ENCODE peak calls at places on chromosomes 7 and 10, in ten cellular contexts. One of them, this sample, is unnamed.

GRCh38 chr7:117135553-117135891 is 182.2 kb downstream of the ST7 start:
- DNase-seq in sigmoid colon: no peak
- DNase-seq in transverse colon: no peak
- DNase-seq in prostate gland: no peak
- DNase-seq in MM.1S: no peak
- DNase-seq in CD8-positive, alpha-beta memory T cell: no peak
- DNase-seq in adrenal gland: no peak
- DNase-seq in psoas muscle: no peak
- DNase-seq in lung: no peak
- DNase-seq in mammary epithelial cell: no peak
- DNase-seq in this sample: no peak

GRCh38 chr7:7190142-7190541 is 7.8 kb downstream of the C1GALT1 start:
- DNase-seq in MM.1S: no peak
- DNase-seq in CD8-positive, alpha-beta memory T cell: no peak
- DNase-seq in adrenal gland: no peak
- DNase-seq in prostate gland: no peak
- DNase-seq in transverse colon: no peak
- DNase-seq in lung: no peak
- DNase-seq in psoas muscle: no peak
- DNase-seq in mammary epithelial cell: no peak
- DNase-seq in sigmoid colon: no peak
- DNase-seq in this sample: no peak

GRCh38 chr10:103915794-103916193 is 2.2 kb downstream of the STN1 start:
- DNase-seq in prostate gland: no peak
- DNase-seq in adrenal gland: no peak
- DNase-seq in sigmoid colon: no peak
- DNase-seq in transverse colon: peak; percentile 40
- DNase-seq in mammary epithelial cell: no peak
- DNase-seq in psoas muscle: no peak
- DNase-seq in lung: no peak
- DNase-seq in MM.1S: no peak
- DNase-seq in CD8-positive, alpha-beta memory T cell: peak; percentile 26
- DNase-seq in this sample: no peak

GRCh38 chr10:103395754-103396066 is 565 bp downstream of the ATP5MK start:
- DNase-seq in transverse colon: peak; percentile 25
- DNase-seq in prostate gland: no peak
- DNase-seq in mammary epithelial cell: peak; percentile 15
- DNase-seq in CD8-positive, alpha-beta memory T cell: no peak
- DNase-seq in psoas muscle: peak; percentile 58
- DNase-seq in lung: no peak
- DNase-seq in MM.1S: peak; percentile 16
- DNase-seq in adrenal gland: no peak
- DNase-seq in sigmoid colon: no peak
- DNase-seq in this sample: no peak

GRCh38 chr7:48168159-48168558 is 3.1 kb upstream of the ABCA13 start:
- DNase-seq in lung: no peak
- DNase-seq in mammary epithelial cell: peak; percentile 84
- DNase-seq in CD8-positive, alpha-beta memory T cell: no peak
- DNase-seq in sigmoid colon: no peak
- DNase-seq in psoas muscle: no peak
- DNase-seq in MM.1S: peak; percentile 31
- DNase-seq in adrenal gland: no peak
- DNase-seq in transverse colon: no peak
- DNase-seq in prostate gland: no peak
- DNase-seq in this sample: no peak

GRCh38 chr7:41190615-41191014 is 512.3 kb downstream of the INHBA start:
- DNase-seq in psoas muscle: no peak
- DNase-seq in prostate gland: no peak
- DNase-seq in MM.1S: no peak
- DNase-seq in sigmoid colon: no peak
- DNase-seq in mammary epithelial cell: no peak
- DNase-seq in lung: no peak
- DNase-seq in transverse colon: no peak
- DNase-seq in CD8-positive, alpha-beta memory T cell: no peak
- DNase-seq in adrenal gland: no peak
- DNase-seq in this sample: no peak

GRCh38 chr7:126485791-126486190 is 767.0 kb downstream of the GRM8 start:
- DNase-seq in psoas muscle: no peak
- DNase-seq in lung: no peak
- DNase-seq in adrenal gland: no peak
- DNase-seq in MM.1S: no peak
- DNase-seq in transverse colon: no peak
- DNase-seq in sigmoid colon: no peak
- DNase-seq in CD8-positive, alpha-beta memory T cell: no peak
- DNase-seq in mammary epithelial cell: no peak
- DNase-seq in prostate gland: no peak
- DNase-seq in this sample: no peak

GRCh38 chr10:37520488-37520887 is 336.9 kb downstream of the ZNF248 start:
- DNase-seq in mammary epithelial cell: no peak
- DNase-seq in transverse colon: no peak
- DNase-seq in psoas muscle: no peak
- DNase-seq in sigmoid colon: no peak
- DNase-seq in CD8-positive, alpha-beta memory T cell: no peak
- DNase-seq in adrenal gland: no peak
- DNase-seq in MM.1S: no peak
- DNase-seq in prostate gland: no peak
- DNase-seq in lung: no peak
- DNase-seq in this sample: no peak

GRCh38 chr7:85115006-85115405 is 71.8 kb downstream of the SEMA3D start:
- DNase-seq in prostate gland: no peak
- DNase-seq in CD8-positive, alpha-beta memory T cell: no peak
- DNase-seq in MM.1S: no peak
- DNase-seq in mammary epithelial cell: peak; percentile 62
- DNase-seq in sigmoid colon: no peak
- DNase-seq in lung: no peak
- DNase-seq in adrenal gland: no peak
- DNase-seq in psoas muscle: no peak
- DNase-seq in transverse colon: no peak
- DNase-seq in this sample: no peak

GRCh38 chr10:79447911-79448731 is 2.7 kb upstream of the ZCCHC24 start:
- DNase-seq in sigmoid colon: peak; percentile 57
- DNase-seq in prostate gland: no peak
- DNase-seq in CD8-positive, alpha-beta memory T cell: no peak
- DNase-seq in MM.1S: no peak
- DNase-seq in psoas muscle: no peak
- DNase-seq in transverse colon: no peak
- DNase-seq in adrenal gland: no peak
- DNase-seq in lung: no peak
- DNase-seq in mammary epithelial cell: no peak
- DNase-seq in this sample: no peak

GRCh38 chr7:106610996-106611886 is 49.7 kb downstream of the CCDC71L start:
- DNase-seq in psoas muscle: no peak
- DNase-seq in mammary epithelial cell: peak; percentile 44
- DNase-seq in prostate gland: no peak
- DNase-seq in MM.1S: no peak
- DNase-seq in adrenal gland: no peak
- DNase-seq in CD8-positive, alpha-beta memory T cell: no peak
- DNase-seq in sigmoid colon: no peak
- DNase-seq in lung: no peak
- DNase-seq in transverse colon: no peak
- DNase-seq in this sample: no peak

GRCh38 chr10:78780551-78780961 is 288.2 kb upstream of the ZMIZ1 start:
- DNase-seq in mammary epithelial cell: no peak
- DNase-seq in adrenal gland: no peak
- DNase-seq in transverse colon: no peak
- DNase-seq in psoas muscle: no peak
- DNase-seq in lung: no peak
- DNase-seq in MM.1S: no peak
- DNase-seq in CD8-positive, alpha-beta memory T cell: no peak
- DNase-seq in sigmoid colon: no peak
- DNase-seq in prostate gland: no peak
- DNase-seq in this sample: no peak

GRCh38 chr7:143410523-143411004 is 1.9 kb upstream of the EPHA1 start:
- DNase-seq in adrenal gland: no peak
- DNase-seq in lung: no peak
- DNase-seq in CD8-positive, alpha-beta memory T cell: no peak
- DNase-seq in MM.1S: no peak
- DNase-seq in mammary epithelial cell: no peak
- DNase-seq in transverse colon: no peak
- DNase-seq in sigmoid colon: peak; percentile 85
- DNase-seq in prostate gland: no peak
- DNase-seq in psoas muscle: no peak
- DNase-seq in this sample: no peak

GRCh38 chr10:128710795-128711183 is 584.6 kb upstream of the MKI67 start:
- DNase-seq in psoas muscle: no peak
- DNase-seq in transverse colon: no peak
- DNase-seq in MM.1S: no peak
- DNase-seq in adrenal gland: no peak
- DNase-seq in prostate gland: no peak
- DNase-seq in sigmoid colon: no peak
- DNase-seq in mammary epithelial cell: no peak
- DNase-seq in CD8-positive, alpha-beta memory T cell: no peak
- DNase-seq in lung: no peak
- DNase-seq in this sample: no peak

GRCh38 chr10:128711776-128712175 is 585.6 kb upstream of the MKI67 start:
- DNase-seq in sigmoid colon: no peak
- DNase-seq in adrenal gland: no peak
- DNase-seq in CD8-positive, alpha-beta memory T cell: no peak
- DNase-seq in psoas muscle: no peak
- DNase-seq in MM.1S: no peak
- DNase-seq in lung: no peak
- DNase-seq in transverse colon: no peak
- DNase-seq in mammary epithelial cell: no peak
- DNase-seq in prostate gland: no peak
- DNase-seq in this sample: no peak

GRCh38 chr10:128709975-128710794 is 584.0 kb upstream of the MKI67 start:
- DNase-seq in transverse colon: no peak
- DNase-seq in adrenal gland: no peak
- DNase-seq in mammary epithelial cell: no peak
- DNase-seq in lung: no peak
- DNase-seq in sigmoid colon: no peak
- DNase-seq in MM.1S: no peak
- DNase-seq in CD8-positive, alpha-beta memory T cell: no peak
- DNase-seq in prostate gland: no peak
- DNase-seq in psoas muscle: no peak
- DNase-seq in this sample: no peak

GRCh38 chr10:128714240-128714639 is 588.0 kb upstream of the MKI67 start:
- DNase-seq in psoas muscle: no peak
- DNase-seq in lung: no peak
- DNase-seq in CD8-positive, alpha-beta memory T cell: no peak
- DNase-seq in sigmoid colon: no peak
- DNase-seq in transverse colon: no peak
- DNase-seq in prostate gland: no peak
- DNase-seq in mammary epithelial cell: no peak
- DNase-seq in MM.1S: no peak
- DNase-seq in adrenal gland: no peak
- DNase-seq in this sample: no peak

DNA sequence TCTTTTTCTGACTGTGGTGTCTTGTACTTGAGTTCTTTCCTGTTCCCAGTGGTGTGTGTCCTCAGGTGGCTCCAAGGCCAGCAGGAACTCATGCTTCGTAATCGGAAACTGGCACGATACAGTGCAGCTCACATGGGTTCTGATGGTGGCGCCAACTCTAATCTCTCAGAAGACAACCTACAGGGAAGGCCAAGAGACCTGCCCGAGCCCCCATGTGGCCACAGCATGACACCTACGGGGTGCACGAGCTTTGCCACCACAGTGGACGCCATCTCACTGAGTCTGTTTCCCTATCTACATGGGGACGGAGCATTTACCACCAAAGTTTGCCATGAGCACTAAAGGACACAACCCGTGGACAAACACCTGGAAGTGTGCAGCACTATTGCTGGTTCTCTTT is 586.4 kb upstream of the MKI67 start:
- DNase-seq in adrenal gland: no peak
- DNase-seq in psoas muscle: no peak
- DNase-seq in transverse colon: no peak
- DNase-seq in prostate gland: no peak
- DNase-seq in lung: no peak
- DNase-seq in mammary epithelial cell: no peak
- DNase-seq in CD8-positive, alpha-beta memory T cell: no peak
- DNase-seq in sigmoid colon: no peak
- DNase-seq in MM.1S: no peak
- DNase-seq in this sample: no peak
- H3K27me3 ChIP-seq in adrenal gland: peaks cover 6% of the 10 kb centered on the region
- H3K27me3 ChIP-seq in psoas muscle: no peaks in the 10 kb centered on the region
- H3K27me3 ChIP-seq in transverse colon: peaks cover 5% of the 10 kb centered on the region
- H3K27me3 ChIP-seq in prostate gland: no peaks in the 10 kb centered on the region
- H3K27me3 ChIP-seq in lung: no peaks in the 10 kb centered on the region
- H3K27me3 ChIP-seq in mammary epithelial cell: no peaks in the 10 kb centered on the region
- H3K27me3 ChIP-seq in CD8-positive, alpha-beta memory T cell: no peaks in the 10 kb centered on the region
- H3K27me3 ChIP-seq in sigmoid colon: no peaks in the 10 kb centered on the region
- H3K27me3 ChIP-seq in MM.1S: no peaks in the 10 kb centered on the region
- H3K27me3 ChIP-seq in this sample: no peaks in the 10 kb centered on the region

GRCh38 chr10:124598773-124599587 is 137.4 kb downstream of the LHPP start:
- DNase-seq in MM.1S: no peak
- DNase-seq in transverse colon: no peak
- DNase-seq in mammary epithelial cell: no peak
- DNase-seq in prostate gland: no peak
- DNase-seq in psoas muscle: peak; percentile 41
- DNase-seq in CD8-positive, alpha-beta memory T cell: no peak
- DNase-seq in sigmoid colon: no peak
- DNase-seq in lung: no peak
- DNase-seq in adrenal gland: no peak
- DNase-seq in this sample: no peak
- H3K4me1 ChIP-seq in MM.1S: no peaks in the 10 kb centered on the region
- H3K4me1 ChIP-seq in transverse colon: peaks cover 2% of the 10 kb centered on the region
- H3K4me1 ChIP-seq in mammary epithelial cell: no peaks in the 10 kb centered on the region
- H3K4me1 ChIP-seq in prostate gland: no peaks in the 10 kb centered on the region
- H3K4me1 ChIP-seq in psoas muscle: no peaks in the 10 kb centered on the region
- H3K4me1 ChIP-seq in CD8-positive, alpha-beta memory T cell: no peaks in the 10 kb centered on the region
- H3K4me1 ChIP-seq in sigmoid colon: no peaks in the 10 kb centered on the region
- H3K4me1 ChIP-seq in lung: no peaks in the 10 kb centered on the region
- H3K4me1 ChIP-seq in adrenal gland: no peaks in the 10 kb centered on the region
- H3K4me1 ChIP-seq in this sample: no peaks in the 10 kb centered on the region

DNA sequence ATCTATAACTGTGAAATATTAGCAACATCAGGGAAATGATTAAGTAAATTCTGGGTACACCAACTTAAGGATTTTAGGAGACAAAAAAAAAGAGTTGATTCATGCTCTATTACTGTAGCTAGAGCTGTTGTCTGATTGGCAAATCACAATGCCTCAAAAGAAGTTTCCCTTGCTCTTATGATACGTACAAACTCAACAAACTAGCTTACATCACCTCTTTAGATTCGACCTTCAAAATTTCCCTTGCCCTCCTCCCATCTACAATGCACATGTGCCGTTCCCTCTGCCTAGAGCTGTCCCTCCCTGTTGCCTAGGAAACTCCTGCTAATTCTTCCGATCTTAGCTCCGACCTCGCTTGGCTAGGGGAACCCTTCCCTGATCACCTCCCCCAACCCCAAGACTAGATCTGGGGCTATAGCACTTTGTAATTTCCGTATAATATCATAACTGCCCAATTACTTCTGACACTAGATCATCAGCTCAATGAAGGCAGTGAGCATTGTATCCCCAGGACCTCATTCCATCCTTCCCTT is 55.4 kb downstream of the MAP3K8 start:
- DNase-seq in lung: no peak
- DNase-seq in adrenal gland: no peak
- DNase-seq in transverse colon: no peak
- DNase-seq in prostate gland: no peak
- DNase-seq in psoas muscle: no peak
- DNase-seq in MM.1S: no peak
- DNase-seq in mammary epithelial cell: no peak
- DNase-seq in CD8-positive, alpha-beta memory T cell: no peak
- DNase-seq in sigmoid colon: no peak
- DNase-seq in this sample: no peak
- H3K27ac ChIP-seq in lung: no peak overlapping the region
- H3K27ac ChIP-seq in adrenal gland: no peak overlapping the region
- H3K27ac ChIP-seq in transverse colon: no peak overlapping the region
- H3K27ac ChIP-seq in prostate gland: no peak overlapping the region
- H3K27ac ChIP-seq in psoas muscle: no peak overlapping the region
- H3K27ac ChIP-seq in MM.1S: no peak overlapping the region
- H3K27ac ChIP-seq in mammary epithelial cell: no peak overlapping the region
- H3K27ac ChIP-seq in CD8-positive, alpha-beta memory T cell: no peak overlapping the region
- H3K27ac ChIP-seq in sigmoid colon: no peak overlapping the region
- H3K27ac ChIP-seq in this sample: no peak overlapping the region

GRCh38 chr7:98616381-98617050 is 569 bp upstream of the NPTX2 start:
- DNase-seq in CD8-positive, alpha-beta memory T cell: no peak
- DNase-seq in adrenal gland: peak; percentile 32
- DNase-seq in MM.1S: no peak
- DNase-seq in prostate gland: no peak
- DNase-seq in transverse colon: no peak
- DNase-seq in lung: no peak
- DNase-seq in mammary epithelial cell: no peak
- DNase-seq in psoas muscle: peak; percentile 58
- DNase-seq in sigmoid colon: no peak
- DNase-seq in this sample: no peak
- H3K27me3 ChIP-seq in CD8-positive, alpha-beta memory T cell: no peaks in the 10 kb centered on the region
- H3K27me3 ChIP-seq in adrenal gland: peaks cover 12% of the 10 kb centered on the region
- H3K27me3 ChIP-seq in MM.1S: peaks cover 3% of the 10 kb centered on the region
- H3K27me3 ChIP-seq in prostate gland: no peaks in the 10 kb centered on the region
- H3K27me3 ChIP-seq in transverse colon: peaks cover 76% of the 10 kb centered on the region
- H3K27me3 ChIP-seq in lung: peaks cover 9% of the 10 kb centered on the region
- H3K27me3 ChIP-seq in mammary epithelial cell: peaks cover 18% of the 10 kb centered on the region
- H3K27me3 ChIP-seq in psoas muscle: peaks cover 3% of the 10 kb centered on the region
- H3K27me3 ChIP-seq in sigmoid colon: peaks cover 21% of the 10 kb centered on the region
- H3K27me3 ChIP-seq in this sample: no peaks in the 10 kb centered on the region